ENCODE peak calls at places on chromosomes 3 and 15, in nine cellular contexts. P, D, F, X, K, O, B, W and U are unnamed samples.

GRCh38 chr15:76470691-76471090 is 134.1 kb downstream of the ISL2 start:
- DNase-seq in D (no peak), X (peak; percentile 83), F (peak; percentile 34), O (peak; percentile 71), P (no peak), W (no peak), K (no peak), B (no peak), U (no peak)

GRCh38 chr15:22989576-22990477 is 9.7 kb upstream of the CYFIP1 start:
- DNase-seq in O (peak; percentile 15), F (no peak), P (no peak), K (no peak), D (peak; percentile 4), B (no peak), W (peak; percentile 15), X (no peak), U (peak; percentile 30)

GRCh38 chr3:49865198-49865784 is 4.4 kb downstream of the CAMKV start:
- DNase-seq in W (no peak), K (no peak), F (no peak), X (no peak), D (no peak), B (no peak), P (no peak), O (no peak), U (no peak)

GRCh38 chr3:146142757-146143156 is 18.2 kb downstream of the PLOD2 start:
- DNase-seq in X (peak; percentile 82), F (peak; percentile 59), K (no peak), P (no peak), O (peak; percentile 43), D (peak; percentile 33), W (no peak), B (no peak), U (no peak)

GRCh38 chr3:151085889-151086483 is 522 bp downstream of the MED12L start:
- DNase-seq in X (peak; percentile 30), W (no peak), K (peak; percentile 53), B (peak; percentile 82), F (no peak), P (no peak), D (peak; percentile 77), O (no peak), U (no peak)

GRCh38 chr15:67461735-67462134 is 59.2 kb upstream of the C15orf61 start:
- DNase-seq in D (no peak), X (no peak), K (no peak), F (no peak), W (no peak), P (no peak), B (no peak), O (no peak), U (no peak)

GRCh38 chr3:52400275-52400793 is 44.6 kb downstream of the SEMA3G start:
- DNase-seq in B (no peak), P (no peak), O (no peak), D (no peak), F (no peak), K (peak; percentile 38), W (no peak), X (no peak), U (no peak)

GRCh38 chr15:50764331-50765201 is 940 bp downstream of the SPPL2A start:
- DNase-seq in F (peak; percentile 29), P (no peak), B (peak; percentile 23), W (peak; percentile 22), O (no peak), D (peak; percentile 5), K (no peak), X (peak; percentile 33), U (no peak)

GRCh38 chr3:18335202-18335601 is 89.9 kb downstream of the SATB1 start:
- DNase-seq in F (no peak), K (no peak), P (no peak), D (no peak), W (peak; percentile 13), O (no peak), B (no peak), X (no peak), U (no peak)

GRCh38 chr3:99901200-99901926 is 83.7 kb downstream of the CMSS1 start:
- DNase-seq in W (peak; percentile 90), K (no peak), F (peak; percentile 82), X (peak; percentile 87), D (no peak), O (peak; percentile 87), B (no peak), P (no peak), U (no peak)

GRCh38 chr3:194808709-194809108 is 123.0 kb downstream of the FAM43A start:
- DNase-seq in O (peak; percentile 18), X (peak; percentile 45), K (no peak), P (no peak), F (no peak), D (no peak), B (peak; percentile 48), W (peak; percentile 93), U (no peak)

GRCh38 chr3:71628571-71628970 is 45.0 kb upstream of the FOXP1 start:
- DNase-seq in O (peak; percentile 46), X (peak; percentile 46), B (no peak), P (no peak), F (peak; percentile 17), W (no peak), D (no peak), K (no peak), U (no peak)

GRCh38 chr15:48332642-48333034 is 1.4 kb downstream of the DUT start:
- DNase-seq in W (no peak), D (no peak), P (no peak), F (no peak), K (no peak), O (no peak), X (no peak), B (no peak), U (no peak)

GRCh38 chr3:85726241-85726640 is 767.5 kb downstream of the CADM2 start:
- DNase-seq in O (no peak), B (no peak), P (no peak), W (peak; percentile 86), K (no peak), D (no peak), X (peak; percentile 56), F (no peak), U (no peak)

GRCh38 chr15:85771276-85771675 is 23.4 kb downstream of the KLHL25 start:
- DNase-seq in P (no peak), D (no peak), W (no peak), O (no peak), X (no peak), F (no peak), K (no peak), B (no peak), U (no peak)

GRCh38 chr3:182937293-182938051 is 42.9 kb downstream of the DCUN1D1 start:
- DNase-seq in P (no peak), W (peak; percentile 69), O (no peak), X (no peak), F (no peak), K (no peak), D (no peak), B (no peak), U (no peak)

GRCh38 chr3:44185396-44185915 is 56.2 kb upstream of the TOPAZ1 start:
- DNase-seq in F (no peak), X (no peak), P (no peak), B (no peak), W (no peak), D (no peak), K (no peak), O (no peak), U (no peak)

GRCh38 chr3:70989174-70989573 is 594.4 kb downstream of the FOXP1 start:
- DNase-seq in O (peak; percentile 82), W (peak; percentile 35), P (no peak), X (peak; percentile 89), B (no peak), F (peak; percentile 84), K (no peak), D (no peak), U (no peak)

GRCh38 chr3:187799942-187800637 is 54.8 kb upstream of the BCL6 start:
- DNase-seq in K (no peak), F (no peak), D (no peak), P (no peak), W (peak; percentile 41), X (no peak), B (no peak), O (no peak), U (no peak)

GRCh38 chr15:98517051-98517450 is 131.3 kb upstream of the IGF1R start:
- DNase-seq in K (no peak), B (no peak), D (no peak), F (no peak), P (no peak), O (no peak), W (no peak), X (no peak), U (no peak)

GRCh38 chr15:40441736-40442531 is 1.2 kb downstream of the BAHD1 start:
- DNase-seq in W (no peak), O (no peak), D (peak; percentile 69), B (peak; percentile 77), K (no peak), F (no peak), P (no peak), X (no peak), U (no peak)

GRCh38 chr3:184603156-184604030 is 41.8 kb downstream of the EPHB3 start:
- DNase-seq in D (peak; percentile 40), W (no peak), P (no peak), O (no peak), B (no peak), X (no peak), F (peak; percentile 27), K (no peak), U (no peak)

GRCh38 chr3:196055683-196056270 is 26.1 kb downstream of the TFRC start:
- DNase-seq in W (no peak), B (no peak), P (no peak), F (peak; percentile 21), O (no peak), K (peak; percentile 89), D (no peak), X (no peak), U (no peak)

GRCh38 chr3:9862391-9863235 is 17.4 kb downstream of the CIDEC start:
- DNase-seq in X (peak; percentile 15), W (no peak), P (peak; percentile 75), K (peak; percentile 79), O (peak; percentile 28), F (peak; percentile 78), D (peak; percentile 86), B (peak; percentile 53), U (peak; percentile 89)

GRCh38 chr3:169528289-169528688 is 135.2 kb downstream of the MECOM start:
- DNase-seq in D (no peak), W (peak; percentile 9), O (no peak), X (peak; percentile 60), F (peak; percentile 44), B (no peak), K (no peak), P (no peak), U (no peak)

GRCh38 chr3:187725218-187725617 is 20.1 kb downstream of the BCL6 start:
- DNase-seq in P (no peak), D (no peak), F (no peak), K (no peak), W (no peak), B (no peak), O (no peak), X (no peak), U (no peak)

GRCh38 chr15:80216911-80217310 is 35.1 kb downstream of the CTXND1 start:
- DNase-seq in B (no peak), F (no peak), W (no peak), K (no peak), P (no peak), D (no peak), O (no peak), X (no peak), U (no peak)

GRCh38 chr3:136937886-136938285 is 19.9 kb upstream of the IL20RB start:
- DNase-seq in P (no peak), D (no peak), B (no peak), K (no peak), X (no peak), W (no peak), O (no peak), F (peak; percentile 14), U (no peak)

GRCh38 chr15:66935688-66936087 is 129.7 kb upstream of the SMAD3 start:
- DNase-seq in B (no peak), X (no peak), P (no peak), K (no peak), O (no peak), F (no peak), D (no peak), W (no peak), U (peak; percentile 59)

GRCh38 chr3:146217324-146217723 is 33.6 kb downstream of the PLSCR4 start:
- DNase-seq in X (peak; percentile 23), W (peak; percentile 60), K (no peak), D (no peak), P (no peak), B (no peak), F (no peak), O (peak; percentile 6), U (no peak)

GRCh38 chr3:112097378-112097777 is 11.2 kb downstream of the C3orf52 start:
- DNase-seq in O (peak; percentile 97), D (no peak), X (peak; percentile 99), W (peak; percentile 100), K (no peak), F (peak; percentile 99), P (no peak), B (no peak), U (no peak)